ENCODE peak calls at places on chromosome 9, in ten cellular contexts. M is A172, Q is progenitor cell of endocrine pancreas, B is iPS-NIHi11, L is GM04503, C is NCI-H2171, K is mucosa of gallbladder, A is anterior cingulate cortex, D is HT1080, J is LoVo. G is an unnamed sample.
A peak's percentile ranks its signal among the peaks of the same experiment; 100 is the strongest.

GRCh38 chr9:129185991-129186390 is 7.9 kb upstream of the IER5L start:
- DNase-seq in M (no peak), Q (no peak), B (no peak), L (no peak), C (no peak), K (no peak), A (no peak), D (peak; percentile 41), J (no peak), G (no peak)

GRCh38 chr9:132166599-132166998 is 4.7 kb downstream of the NTNG2 start:
- DNase-seq in M (no peak), Q (no peak), B (peak; percentile 56), L (no peak), C (no peak), K (no peak), A (no peak), D (no peak), J (no peak), G (no peak)

GRCh38 chr9:4077499-4078102 is 222.3 kb downstream of the GLIS3 start:
- DNase-seq in M (peak; percentile 81), Q (peak; percentile 19), B (peak; percentile 68), L (no peak), C (no peak), K (peak; percentile 85), A (no peak), D (peak; percentile 75), J (peak; percentile 69), G (peak; percentile 43)

GRCh38 chr9:14349818-14350333 is 35.9 kb upstream of the NFIB start:
- DNase-seq in M (no peak), Q (no peak), B (no peak), L (no peak), C (no peak), K (no peak), A (no peak), D (no peak), J (no peak), G (no peak)

GRCh38 chr9:105067895-105068580 is 140.1 kb upstream of the ABCA1 start:
- DNase-seq in M (peak; percentile 90), Q (no peak), B (no peak), L (peak; percentile 92), C (no peak), K (no peak), A (no peak), D (peak; percentile 82), J (peak; percentile 85), G (no peak)

GRCh38 chr9:115540091-115540490 is 422.1 kb upstream of the TNC start:
- DNase-seq in M (no peak), Q (no peak), B (no peak), L (no peak), C (no peak), K (no peak), A (no peak), D (no peak), J (no peak), G (no peak)

GRCh38 chr9:125942111-125942510 is 194.9 kb downstream of the PBX3 start:
- DNase-seq in M (no peak), Q (no peak), B (no peak), L (no peak), C (no peak), K (no peak), A (no peak), D (no peak), J (no peak), G (no peak)

GRCh38 chr9:93009337-93010015 is 49.0 kb upstream of the SUSD3 start:
- DNase-seq in M (no peak), Q (no peak), B (no peak), L (no peak), C (no peak), K (no peak), A (no peak), D (no peak), J (no peak), G (no peak)

GRCh38 chr9:79611091-79611614 is 39.4 kb downstream of the TLE4 start:
- DNase-seq in M (peak; percentile 96), Q (no peak), B (no peak), L (peak; percentile 98), C (no peak), K (no peak), A (no peak), D (peak; percentile 68), J (peak; percentile 32), G (no peak)

GRCh38 chr9:78292716-78293497 is 4.0 kb upstream of the PSAT1 start:
- DNase-seq in M (no peak), Q (no peak), B (no peak), L (no peak), C (no peak), K (no peak), A (no peak), D (no peak), J (no peak), G (no peak)

GRCh38 chr9:33127881-33128280 is 39.3 kb downstream of the B4GALT1 start:
- DNase-seq in M (no peak), Q (no peak), B (no peak), L (no peak), C (no peak), K (no peak), A (no peak), D (no peak), J (no peak), G (no peak)

GRCh38 chr9:79254900-79255651 is 316.7 kb upstream of the TLE4 start:
- DNase-seq in M (no peak), Q (no peak), B (no peak), L (no peak), C (peak; percentile 32), K (no peak), A (no peak), D (no peak), J (no peak), G (peak; percentile 6)

GRCh38 chr9:133773889-133774655 is 35.9 kb upstream of the SARDH start:
- DNase-seq in M (no peak), Q (no peak), B (no peak), L (no peak), C (no peak), K (no peak), A (no peak), D (no peak), J (no peak), G (no peak)

GRCh38 chr9:94860678-94861588 is 134.4 kb downstream of the AOPEP start:
- DNase-seq in M (peak; percentile 40), Q (no peak), B (no peak), L (peak; percentile 88), C (no peak), K (peak; percentile 55), A (no peak), D (peak; percentile 94), J (no peak), G (no peak)

GRCh38 chr9:23747088-23747748 is 78.8 kb downstream of the ELAVL2 start:
- DNase-seq in M (peak; percentile 8), Q (no peak), B (no peak), L (no peak), C (no peak), K (no peak), A (no peak), D (peak; percentile 66), J (no peak), G (no peak)

GRCh38 chr9:91361294-91362201 is at the start of gene AUH:
- DNase-seq in M (peak; percentile 49), Q (peak; percentile 85), B (peak; percentile 97), L (no peak), C (peak; percentile 81), K (peak; percentile 85), A (peak; percentile 64), D (peak; percentile 58), J (peak; percentile 88), G (peak; percentile 13)

GRCh38 chr9:12266758-12267157 is 426.4 kb upstream of the TYRP1 start:
- DNase-seq in M (no peak), Q (no peak), B (no peak), L (no peak), C (no peak), K (no peak), A (no peak), D (no peak), J (no peak), G (no peak)

GRCh38 chr9:135330307-135330631 is 149.3 kb upstream of the PPP1R26 start:
- DNase-seq in M (no peak), Q (no peak), B (no peak), L (no peak), C (no peak), K (no peak), A (no peak), D (no peak), J (no peak), G (no peak)

GRCh38 chr9:112665347-112665746 is 52.6 kb downstream of the INIP start:
- DNase-seq in M (no peak), Q (no peak), B (no peak), L (no peak), C (no peak), K (no peak), A (no peak), D (no peak), J (no peak), G (no peak)

G was measured in DMS 273 treated with DMSO at 0.1 percent for 48 hours.